ENCODE peak calls at places on chromosomes 16 and 17, in seven cellular contexts. L, Y, I, P, M, W and G are unnamed samples.

GRCh38 chr16:13767215-13767614 is 152.7 kb upstream of the ERCC4 start:
- DNase-seq in W (no peak), M (no peak), L (no peak), Y (no peak), P (no peak), I (no peak), G (no peak)

GRCh38 chr16:57667526-57668258 is 414 bp upstream of the ADGRG3 start:
- DNase-seq in L (peak), I (no peak), M (no peak), P (peak), Y (no peak), W (no peak), G (no peak)

GRCh38 chr16:3950343-3951193 is 70.1 kb upstream of the CREBBP start:
- DNase-seq in M (no peak), Y (no peak), L (no peak), I (peak), P (peak), W (no peak), G (no peak)

GRCh38 chr17:1912146-1912545 is 82.3 kb downstream of the RPA1 start:
- DNase-seq in W (no peak), P (no peak), L (no peak), M (no peak), Y (no peak), I (no peak), G (no peak)

GRCh38 chr17:36869856-36870617 is 67.2 kb upstream of the LHX1 start:
- DNase-seq in L (peak), I (no peak), M (no peak), P (peak), W (no peak), Y (no peak), G (no peak)

GRCh38 chr17:80892900-80893603 is 98.6 kb upstream of the CHMP6 start:
- DNase-seq in P (peak), I (no peak), L (peak), W (no peak), M (peak), Y (no peak), G (no peak)

GRCh38 chr16:81473561-81473960 is 29.0 kb downstream of the CMIP start:
- DNase-seq in P (peak), I (no peak), L (no peak), Y (no peak), M (no peak), W (no peak), G (no peak)

GRCh38 chr16:89033796-89034572 is 57.0 kb upstream of the CBFA2T3 start:
- DNase-seq in L (no peak), Y (no peak), M (no peak), W (no peak), I (no peak), P (no peak), G (no peak)

GRCh38 chr17:18187816-18188761 is 4.5 kb downstream of the ALKBH5 start:
- DNase-seq in W (no peak), M (no peak), L (no peak), I (no peak), Y (no peak), P (peak), G (no peak)

GRCh38 chr16:13996778-13997288 is 74.3 kb upstream of the MRTFB start:
- DNase-seq in I (no peak), M (no peak), Y (no peak), W (no peak), L (no peak), P (no peak), G (no peak)

GRCh38 chr16:75267631-75268264 is 16.3 kb upstream of the BCAR1 start:
- DNase-seq in I (no peak), L (no peak), M (peak), P (peak), W (no peak), Y (no peak), G (no peak)

GRCh38 chr17:61837175-61838051 is 25.9 kb downstream of the BRIP1 start:
- DNase-seq in W (peak), P (peak), Y (no peak), I (peak), L (peak), M (peak), G (peak)

GRCh38 chr17:73514146-73514863 is 129.9 kb downstream of the SDK2 start:
- DNase-seq in Y (no peak), M (no peak), L (no peak), I (no peak), P (no peak), W (no peak), G (no peak)

GRCh38 chr17:82297280-82297803 is 20.1 kb downstream of the CD7 start:
- DNase-seq in Y (no peak), W (peak), I (peak), P (peak), L (peak), M (no peak), G (peak)

GRCh38 chr16:2595376-2596200 is 57.8 kb downstream of the PDPK1 start:
- DNase-seq in M (no peak), W (no peak), I (no peak), Y (no peak), L (peak), P (no peak), G (no peak)